ENCODE peak calls at places on chromosomes 4 and X, in five cellular contexts. One of them, this sample, is unnamed.

GRCh38 chr4:101128473-101128872 is 218.9 kb downstream of the PPP3CA start:
- DNase-seq in islet precursor cell: no peak
- DNase-seq in glomerular endothelial cell: no peak
- DNase-seq in NB4: no peak
- DNase-seq in left cardiac atrium: no peak
- DNase-seq in this sample: no peak

GRCh38 chr4:105785792-105786191 is 77.2 kb downstream of the GSTCD start:
- DNase-seq in left cardiac atrium: no peak
- DNase-seq in NB4: no peak
- DNase-seq in islet precursor cell: no peak
- DNase-seq in glomerular endothelial cell: no peak
- DNase-seq in this sample: no peak

GRCh38 chrX:42839632-42840031 is 61.7 kb upstream of the PPP1R2C start:
- DNase-seq in left cardiac atrium: no peak
- DNase-seq in islet precursor cell: no peak
- DNase-seq in glomerular endothelial cell: no peak
- DNase-seq in NB4: no peak
- DNase-seq in this sample: no peak

GRCh38 chr4:172055498-172055897 is 242.3 kb downstream of the GALNTL6 start:
- DNase-seq in islet precursor cell: no peak
- DNase-seq in left cardiac atrium: no peak
- DNase-seq in glomerular endothelial cell: no peak
- DNase-seq in NB4: no peak
- DNase-seq in this sample: no peak

GRCh38 chr4:94350095-94350494 is 7.5 kb upstream of the HPGDS start:
- DNase-seq in glomerular endothelial cell: no peak
- DNase-seq in islet precursor cell: no peak
- DNase-seq in left cardiac atrium: no peak
- DNase-seq in NB4: no peak
- DNase-seq in this sample: no peak

GRCh38 chr4:119647558-119647957 is 19.0 kb upstream of the PDE5A start:
- DNase-seq in glomerular endothelial cell: no peak
- DNase-seq in NB4: no peak
- DNase-seq in left cardiac atrium: no peak
- DNase-seq in islet precursor cell: no peak
- DNase-seq in this sample: no peak

GRCh38 chr4:159764343-159764952 is 661.6 kb downstream of the RAPGEF2 start:
- DNase-seq in NB4: peak
- DNase-seq in glomerular endothelial cell: peak
- DNase-seq in left cardiac atrium: no peak
- DNase-seq in islet precursor cell: peak
- DNase-seq in this sample: no peak

GRCh38 chr4:80268081-80268823 is 1.8 kb downstream of the FGF5 start:
- DNase-seq in NB4: no peak
- DNase-seq in islet precursor cell: no peak
- DNase-seq in glomerular endothelial cell: no peak
- DNase-seq in left cardiac atrium: no peak
- DNase-seq in this sample: no peak

GRCh38 chr4:135354876-135355275 is 1153.3 kb upstream of the PABPC4L start:
- DNase-seq in left cardiac atrium: no peak
- DNase-seq in islet precursor cell: no peak
- DNase-seq in glomerular endothelial cell: no peak
- DNase-seq in NB4: no peak
- DNase-seq in this sample: no peak

GRCh38 chr4:186915816-186916215 is 192.2 kb upstream of the FAT1 start:
- DNase-seq in glomerular endothelial cell: no peak
- DNase-seq in NB4: no peak
- DNase-seq in left cardiac atrium: no peak
- DNase-seq in islet precursor cell: no peak
- DNase-seq in this sample: no peak

GRCh38 chrX:139750390-139750789 is 42.4 kb upstream of the MCF2 start:
- DNase-seq in left cardiac atrium: no peak
- DNase-seq in NB4: no peak
- DNase-seq in islet precursor cell: no peak
- DNase-seq in glomerular endothelial cell: no peak
- DNase-seq in this sample: no peak

GRCh38 chr4:189279188-189279587 is 661.5 kb upstream of the FRG1 start:
- DNase-seq in NB4: no peak
- DNase-seq in glomerular endothelial cell: no peak
- DNase-seq in islet precursor cell: no peak
- DNase-seq in left cardiac atrium: no peak
- DNase-seq in this sample: no peak

GRCh38 chr4:109821186-109821585 is 5.6 kb downstream of the GAR1 start:
- DNase-seq in NB4: no peak
- DNase-seq in left cardiac atrium: no peak
- DNase-seq in islet precursor cell: no peak
- DNase-seq in glomerular endothelial cell: no peak
- DNase-seq in this sample: no peak

GRCh38 chrX:108177321-108177990 is 85.9 kb downstream of the ATG4A start:
- DNase-seq in NB4: no peak
- DNase-seq in glomerular endothelial cell: no peak
- DNase-seq in islet precursor cell: no peak
- DNase-seq in left cardiac atrium: no peak
- DNase-seq in this sample: no peak

GRCh38 chr4:45370370-45370769 is 644.0 kb upstream of the GNPDA2 start:
- DNase-seq in islet precursor cell: no peak
- DNase-seq in left cardiac atrium: no peak
- DNase-seq in glomerular endothelial cell: no peak
- DNase-seq in NB4: no peak
- DNase-seq in this sample: no peak

GRCh38 chr4:123749408-123749807 is 352.8 kb downstream of the SPRY1 start:
- DNase-seq in islet precursor cell: peak
- DNase-seq in glomerular endothelial cell: no peak
- DNase-seq in NB4: no peak
- DNase-seq in left cardiac atrium: peak
- DNase-seq in this sample: peak

GRCh38 chrX:124573458-124573857 is 227.1 kb downstream of the SH2D1A start:
- DNase-seq in NB4: peak
- DNase-seq in islet precursor cell: no peak
- DNase-seq in left cardiac atrium: no peak
- DNase-seq in glomerular endothelial cell: no peak
- DNase-seq in this sample: no peak

GRCh38 chrX:98141466-98141865 is 1257.8 kb downstream of the RPA4 start:
- DNase-seq in glomerular endothelial cell: no peak
- DNase-seq in islet precursor cell: no peak
- DNase-seq in left cardiac atrium: no peak
- DNase-seq in NB4: no peak
- DNase-seq in this sample: no peak

GRCh38 chrX:36897690-36898089 is 110.5 kb upstream of the FAM47C start:
- DNase-seq in left cardiac atrium: no peak
- DNase-seq in islet precursor cell: no peak
- DNase-seq in glomerular endothelial cell: no peak
- DNase-seq in NB4: no peak
- DNase-seq in this sample: no peak

GRCh38 chrX:122565952-122566351 is 618.1 kb upstream of the GRIA3 start:
- DNase-seq in glomerular endothelial cell: no peak
- DNase-seq in islet precursor cell: peak
- DNase-seq in NB4: no peak
- DNase-seq in left cardiac atrium: peak
- DNase-seq in this sample: no peak

GRCh38 chrX:100090931-100091330 is 319.1 kb downstream of the PCDH19 start:
- DNase-seq in islet precursor cell: peak
- DNase-seq in glomerular endothelial cell: no peak
- DNase-seq in NB4: peak
- DNase-seq in left cardiac atrium: no peak
- DNase-seq in this sample: no peak

GRCh38 chrX:131588995-131589394 is 45.1 kb downstream of the OR13H1 start:
- DNase-seq in left cardiac atrium: no peak
- DNase-seq in NB4: no peak
- DNase-seq in glomerular endothelial cell: no peak
- DNase-seq in islet precursor cell: peak
- DNase-seq in this sample: no peak

GRCh38 chrX:30930679-30931078 is 41.6 kb upstream of the TAB3 start:
- DNase-seq in left cardiac atrium: no peak
- DNase-seq in glomerular endothelial cell: no peak
- DNase-seq in islet precursor cell: no peak
- DNase-seq in NB4: no peak
- DNase-seq in this sample: no peak

GRCh38 chrX:72028701-72029470 is 102.8 kb downstream of the RTL5 start:
- DNase-seq in left cardiac atrium: no peak
- DNase-seq in islet precursor cell: peak
- DNase-seq in NB4: no peak
- DNase-seq in glomerular endothelial cell: no peak
- DNase-seq in this sample: no peak

GRCh38 chr4:121336706-121337105 is 44.1 kb downstream of the QRFPR start:
- DNase-seq in islet precursor cell: no peak
- DNase-seq in NB4: no peak
- DNase-seq in glomerular endothelial cell: no peak
- DNase-seq in left cardiac atrium: no peak
- DNase-seq in this sample: no peak

GRCh38 chrX:2385224-2385623 is 115.6 kb downstream of the DHRSX start:
- DNase-seq in glomerular endothelial cell: no peak
- DNase-seq in NB4: no peak
- DNase-seq in islet precursor cell: peak
- DNase-seq in left cardiac atrium: no peak
- DNase-seq in this sample: no peak

GRCh38 chr4:20326977-20327376 is 75.3 kb downstream of the SLIT2 start:
- DNase-seq in islet precursor cell: no peak
- DNase-seq in left cardiac atrium: no peak
- DNase-seq in NB4: no peak
- DNase-seq in glomerular endothelial cell: no peak
- DNase-seq in this sample: no peak

GRCh38 chr4:85448880-85449763 is 25.8 kb upstream of the ARHGAP24 start:
- DNase-seq in islet precursor cell: no peak
- DNase-seq in NB4: no peak
- DNase-seq in glomerular endothelial cell: no peak
- DNase-seq in left cardiac atrium: no peak
- DNase-seq in this sample: no peak

GRCh38 chr4:142719854-142720541 is 126.1 kb downstream of the INPP4B start:
- DNase-seq in glomerular endothelial cell: no peak
- DNase-seq in left cardiac atrium: no peak
- DNase-seq in islet precursor cell: no peak
- DNase-seq in NB4: peak
- DNase-seq in this sample: no peak

GRCh38 chr4:115720611-115721010 is 607.2 kb upstream of the NDST4 start:
- DNase-seq in NB4: no peak
- DNase-seq in islet precursor cell: no peak
- DNase-seq in glomerular endothelial cell: no peak
- DNase-seq in left cardiac atrium: no peak
- DNase-seq in this sample: no peak

GRCh38 chrX:134601240-134601639 is 57.0 kb downstream of the PLAC1 start:
- DNase-seq in islet precursor cell: no peak
- DNase-seq in NB4: no peak
- DNase-seq in left cardiac atrium: no peak
- DNase-seq in glomerular endothelial cell: no peak
- DNase-seq in this sample: no peak

GRCh38 chrX:70196961-70197805 is 19.9 kb downstream of the DGAT2L6 start:
- DNase-seq in left cardiac atrium: peak
- DNase-seq in NB4: peak
- DNase-seq in islet precursor cell: peak
- DNase-seq in glomerular endothelial cell: peak
- DNase-seq in this sample: peak

GRCh38 chrX:132023896-132024386 is 839 bp downstream of the STK26 start:
- DNase-seq in glomerular endothelial cell: no peak
- DNase-seq in islet precursor cell: peak
- DNase-seq in NB4: peak
- DNase-seq in left cardiac atrium: peak
- DNase-seq in this sample: peak

GRCh38 chrX:115940348-115940747 is 230.2 kb upstream of the AGTR2 start:
- DNase-seq in islet precursor cell: no peak
- DNase-seq in NB4: no peak
- DNase-seq in left cardiac atrium: no peak
- DNase-seq in glomerular endothelial cell: no peak
- DNase-seq in this sample: no peak

GRCh38 chr4:14410469-14410868 is 591.8 kb upstream of the CPEB2 start:
- DNase-seq in islet precursor cell: no peak
- DNase-seq in left cardiac atrium: no peak
- DNase-seq in glomerular endothelial cell: no peak
- DNase-seq in NB4: no peak
- DNase-seq in this sample: no peak

GRCh38 chrX:10926906-10927305 is 184.2 kb upstream of the HCCS start:
- DNase-seq in islet precursor cell: no peak
- DNase-seq in NB4: no peak
- DNase-seq in left cardiac atrium: no peak
- DNase-seq in glomerular endothelial cell: no peak
- DNase-seq in this sample: no peak

GRCh38 chr4:95293014-95293413 is 255.8 kb downstream of the UNC5C start:
- DNase-seq in left cardiac atrium: no peak
- DNase-seq in NB4: no peak
- DNase-seq in glomerular endothelial cell: no peak
- DNase-seq in islet precursor cell: no peak
- DNase-seq in this sample: no peak

GRCh38 chr4:25299476-25300203 is 12.9 kb upstream of the ZCCHC4 start:
- DNase-seq in left cardiac atrium: no peak
- DNase-seq in NB4: no peak
- DNase-seq in glomerular endothelial cell: no peak
- DNase-seq in islet precursor cell: peak
- DNase-seq in this sample: no peak

This sample was measured in right cardiac atrium.